ENCODE peak calls at places on chromosomes 13 and 19, in ten cellular contexts. Y is activated CD4-positive, alpha-beta T cell treated with anti-CD3 and anti-CD28 coated beads, Interleukin-2, amount 50 U/mL, for 24 hours; W is NCI-H1436; V is HFF-Myc; N is uterus; P is memory B cell; U is C1 segment of cervical spinal cord; L is astrocyte of the spinal cord; T is body of pancreas; X is activated T-cell treated with anti-CD3 and anti-CD28 coated beads, Interleukin-2, amount 50 U/mL, for 72 hours. J is an unnamed sample.

GRCh38 chr19:13082192-13083007 is 20.3 kb downstream of the LYL1 start:
- DNase-seq in Y (no peak), W (peak), V (no peak), N (peak), P (no peak), U (no peak), L (peak), T (no peak), X (no peak), J (peak)

GRCh38 chr13:106941779-106942178 is 373.8 kb upstream of the ARGLU1 start:
- DNase-seq in Y (no peak), W (no peak), V (no peak), N (no peak), P (no peak), U (no peak), L (no peak), T (no peak), X (no peak), J (no peak)

GRCh38 chr19:41308450-41309224 is 1.3 kb upstream of the CCDC97 start:
- DNase-seq in Y (peak), W (peak), V (peak), N (peak), P (peak), U (peak), L (peak), T (peak), X (peak), J (peak)

GRCh38 chr19:6736169-6736916 is 1.0 kb downstream of the GPR108 start:
- DNase-seq in Y (peak), W (peak), V (peak), N (peak), P (peak), U (peak), L (peak), T (peak), X (peak), J (peak)

GRCh38 chr13:79346300-79346914 is 59.6 kb downstream of the RBM26 start:
- DNase-seq in Y (no peak), W (no peak), V (no peak), N (no peak), P (no peak), U (no peak), L (peak), T (no peak), X (no peak), J (no peak)

GRCh38 chr19:29858000-29858596 is 46.3 kb downstream of the CCNE1 start:
- DNase-seq in Y (no peak), W (no peak), V (no peak), N (no peak), P (no peak), U (no peak), L (no peak), T (peak), X (peak), J (no peak)

GRCh38 chr13:50167224-50167947 is 152.1 kb downstream of the KCNRG start:
- DNase-seq in Y (peak), W (no peak), V (no peak), N (no peak), P (no peak), U (no peak), L (no peak), T (no peak), X (peak), J (peak)

GRCh38 chr19:45045671-45046353 is 7.0 kb downstream of the CLASRP start:
- DNase-seq in Y (no peak), W (no peak), V (no peak), N (no peak), P (no peak), U (peak), L (no peak), T (no peak), X (no peak), J (no peak)

GRCh38 chr13:99922631-99923404 is 48.7 kb downstream of the ZIC5 start:
- DNase-seq in Y (no peak), W (no peak), V (no peak), N (no peak), P (no peak), U (no peak), L (no peak), T (no peak), X (no peak), J (no peak)

GRCh38 chr13:101434486-101434885 is 18.0 kb upstream of the ITGBL1 start:
- DNase-seq in Y (no peak), W (no peak), V (no peak), N (no peak), P (no peak), U (no peak), L (peak), T (no peak), X (no peak), J (peak)

GRCh38 chr13:77196052-77196618 is 130.8 kb downstream of the MYCBP2 start:
- DNase-seq in Y (no peak), W (no peak), V (no peak), N (no peak), P (no peak), U (no peak), L (no peak), T (no peak), X (no peak), J (peak)

GRCh38 chr19:29277107-29277506 is 64.2 kb upstream of the UQCRFS1 start:
- DNase-seq in Y (peak), W (peak), V (no peak), N (no peak), P (no peak), U (no peak), L (no peak), T (no peak), X (peak), J (no peak)

GRCh38 chr13:50170447-50171037 is 155.3 kb downstream of the KCNRG start:
- DNase-seq in Y (no peak), W (no peak), V (no peak), N (no peak), P (no peak), U (no peak), L (peak), T (no peak), X (no peak), J (peak)

GRCh38 chr19:12052571-12053169 is at the start of gene ZNF878:
- DNase-seq in Y (peak), W (no peak), V (peak), N (peak), P (peak), U (peak), L (peak), T (peak), X (peak), J (peak)

GRCh38 chr13:43363156-43363918 is 340.0 kb downstream of the DNAJC15 start:
- DNase-seq in Y (no peak), W (no peak), V (no peak), N (no peak), P (no peak), U (no peak), L (peak), T (no peak), X (no peak), J (peak)

GRCh38 chr13:47679391-47679790 is 321.7 kb downstream of the SUCLA2 start:
- DNase-seq in Y (no peak), W (no peak), V (no peak), N (no peak), P (no peak), U (no peak), L (peak), T (no peak), X (no peak), J (peak)

GRCh38 chr19:54391589-54392061 is 23.6 kb upstream of the TTYH1 start:
- DNase-seq in Y (no peak), W (no peak), V (no peak), N (no peak), P (no peak), U (no peak), L (no peak), T (no peak), X (no peak), J (no peak)

GRCh38 chr13:20703785-20704458 is 423 bp downstream of the IL17D start:
- DNase-seq in Y (peak), W (peak), V (no peak), N (peak), P (peak), U (peak), L (peak), T (peak), X (peak), J (peak)

GRCh38 chr13:36880961-36881360 is 39.1 kb downstream of the SMAD9 start:
- DNase-seq in Y (no peak), W (no peak), V (no peak), N (no peak), P (no peak), U (no peak), L (no peak), T (no peak), X (no peak), J (peak)

GRCh38 chr13:77300176-77301141 is 26.4 kb downstream of the MYCBP2 start:
- DNase-seq in Y (no peak), W (no peak), V (no peak), N (no peak), P (no peak), U (no peak), L (peak), T (no peak), X (no peak), J (peak)

GRCh38 chr13:79589605-79590511 is 108.9 kb downstream of the NDFIP2 start:
- DNase-seq in Y (no peak), W (no peak), V (no peak), N (no peak), P (no peak), U (no peak), L (no peak), T (no peak), X (no peak), J (no peak)

GRCh38 chr19:10655457-10656312 is 1.5 kb downstream of the ILF3 start:
- DNase-seq in Y (no peak), W (no peak), V (no peak), N (no peak), P (no peak), U (peak), L (peak), T (peak), X (no peak), J (peak)

GRCh38 chr19:19146000-19146608 is 7.8 kb upstream of the TMEM161A start:
- DNase-seq in Y (peak), W (peak), V (peak), N (peak), P (peak), U (no peak), L (peak), T (peak), X (peak), J (peak)

GRCh38 chr13:46132109-46132508 is 27.3 kb upstream of the CPB2 start:
- DNase-seq in Y (no peak), W (no peak), V (no peak), N (no peak), P (no peak), U (no peak), L (no peak), T (no peak), X (no peak), J (no peak)

GRCh38 chr19:17401628-17402027 is 3.8 kb downstream of the BST2 start:
- DNase-seq in Y (no peak), W (no peak), V (no peak), N (no peak), P (no peak), U (no peak), L (no peak), T (no peak), X (no peak), J (no peak)

GRCh38 chr13:110713642-110713952 is at the start of gene ING1:
- DNase-seq in Y (no peak), W (no peak), V (no peak), N (no peak), P (no peak), U (no peak), L (no peak), T (no peak), X (no peak), J (no peak)

GRCh38 chr13:108777421-108778420 is 148.3 kb downstream of the MYO16 start:
- DNase-seq in Y (no peak), W (no peak), V (no peak), N (no peak), P (no peak), U (no peak), L (peak), T (no peak), X (no peak), J (no peak)

GRCh38 chr19:5434351-5434917 is 20.8 kb upstream of the ZNRF4 start:
- DNase-seq in Y (no peak), W (no peak), V (no peak), N (no peak), P (no peak), U (no peak), L (peak), T (no peak), X (no peak), J (no peak)

GRCh38 chr13:91184244-91184926 is 163.1 kb upstream of the MIR17HG start:
- DNase-seq in Y (no peak), W (no peak), V (no peak), N (no peak), P (no peak), U (no peak), L (no peak), T (no peak), X (no peak), J (peak)

GRCh38 chr19:3121821-3122511 is 13.9 kb upstream of the GNA15 start:
- DNase-seq in Y (no peak), W (no peak), V (no peak), N (no peak), P (no peak), U (no peak), L (no peak), T (no peak), X (no peak), J (no peak)

GRCh38 chr19:29311391-29311790 is 98.4 kb upstream of the UQCRFS1 start:
- DNase-seq in Y (no peak), W (peak), V (no peak), N (no peak), P (no peak), U (no peak), L (no peak), T (no peak), X (no peak), J (no peak)